ENCODE peak calls at places on chromosomes 1 and 21, in four cellular contexts. A is GM12878, R is HepG2, Y is K562. Z is an unnamed sample.
A peak's percentile ranks its signal among the peaks of the same experiment; 100 is the strongest.

GRCh38 chr1:94926365-94926914 is 470 bp downstream of the CNN3 start:
- DNase-seq in Y (no peak), A (no peak), R (peak; percentile 36), Z (peak; percentile 65)

GRCh38 chr1:22189619-22190018 is 46.7 kb upstream of the WNT4 start:
- DNase-seq in Y (no peak), R (no peak), A (no peak), Z (no peak)

GRCh38 chr1:48018799-48019198 is 21.6 kb upstream of the TRABD2B start:
- DNase-seq in A (no peak), Y (no peak), R (no peak), Z (no peak)

GRCh38 chr1:91750398-91750996 is 135.5 kb downstream of the TGFBR3 start:
- DNase-seq in A (no peak), R (no peak), Y (no peak), Z (no peak)

GRCh38 chr1:17205652-17206051 is 724 bp downstream of the PADI1 start:
- DNase-seq in Y (no peak), A (no peak), R (no peak), Z (no peak)

GRCh38 chr1:239261521-239261920 is 124.8 kb upstream of the CHRM3 start:
- DNase-seq in A (no peak), R (no peak), Y (no peak), Z (no peak)

GRCh38 chr1:234871710-234872262 is 256.9 kb downstream of the TOMM20 start:
- DNase-seq in A (no peak), Y (no peak), R (no peak), Z (no peak)

GRCh38 chr1:190312763-190313162 is 164.9 kb downstream of the BRINP3 start:
- DNase-seq in R (no peak), A (no peak), Y (no peak), Z (no peak)

GRCh38 chr1:49626474-49626873 is 397.3 kb downstream of the AGBL4 start:
- DNase-seq in A (no peak), Y (no peak), R (no peak), Z (no peak)

GRCh38 chr1:26768755-26769154 is 19.0 kb upstream of the PIGV start:
- DNase-seq in Y (no peak), R (no peak), A (no peak), Z (no peak)

GRCh38 chr1:226783202-226783601 is 44.1 kb upstream of the ITPKB start:
- DNase-seq in A (no peak), R (no peak), Y (no peak), Z (no peak)

GRCh38 chr1:160401487-160401805 is 1.1 kb downstream of the VANGL2 start:
- DNase-seq in Y (no peak), A (no peak), R (no peak), Z (no peak)

GRCh38 chr1:228206582-228207351 is 1.1 kb upstream of the OBSCN start:
- DNase-seq in A (no peak), Y (no peak), R (no peak), Z (no peak)
- TF ChIP-seq CBFB in A (no peak), Y (no peak), R (no peak), Z (no peak)

GRCh38 chr1:240503558-240503957 is 108.4 kb downstream of the GREM2 start:
- DNase-seq in A (no peak), Y (no peak), R (no peak), Z (no peak)

GRCh38 chr1:240498335-240498734 is 113.6 kb downstream of the GREM2 start:
- DNase-seq in Y (no peak), R (no peak), A (no peak), Z (no peak)

GRCh38 chr1:240500681-240501080 is 111.3 kb downstream of the GREM2 start:
- DNase-seq in Y (no peak), A (no peak), R (no peak), Z (no peak)

GRCh38 chr1:240499012-240499411 is 112.9 kb downstream of the GREM2 start:
- DNase-seq in Y (no peak), R (no peak), A (no peak), Z (no peak)

GRCh38 chr1:240501115-240501514 is 110.8 kb downstream of the GREM2 start:
- DNase-seq in Y (no peak), A (no peak), R (no peak), Z (no peak)
- TF ChIP-seq CBFB in Y (no peak), A (no peak), R (no peak), Z (no peak)

GRCh38 chr1:171122903-171123302 is 32.2 kb downstream of the FMO3 start:
- DNase-seq in Y (no peak), A (no peak), R (no peak), Z (no peak)

GRCh38 chr1:171128463-171128862 is 37.8 kb downstream of the FMO3 start:
- DNase-seq in Y (no peak), A (no peak), R (no peak), Z (no peak)

GRCh38 chr1:171126504-171126903 is 35.8 kb downstream of the FMO3 start:
- DNase-seq in R (no peak), A (no peak), Y (no peak), Z (no peak)

GRCh38 chr1:171122299-171122698 is 31.6 kb downstream of the FMO3 start:
- DNase-seq in A (no peak), R (no peak), Y (no peak), Z (no peak)

DNA sequence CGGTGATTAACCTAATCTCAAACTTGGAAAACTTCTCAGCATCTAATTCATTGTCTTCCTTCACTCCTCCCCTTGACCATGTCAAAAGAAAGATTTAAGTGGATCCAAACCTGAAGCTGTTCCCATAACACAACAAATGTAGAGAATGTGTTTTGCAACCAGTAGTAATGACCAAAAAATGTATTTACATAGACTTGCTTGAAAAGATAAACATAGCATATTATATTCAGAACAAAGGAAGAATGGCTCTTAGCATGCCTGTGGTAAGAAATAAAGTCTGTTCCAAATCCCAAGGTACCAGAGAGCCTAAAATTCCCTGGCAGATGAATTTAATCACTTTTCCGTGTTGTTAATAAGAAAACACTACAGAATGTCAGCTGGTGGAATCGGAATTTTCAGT is 36.8 kb downstream of the FMO3 start:
- DNase-seq in Y (no peak), A (no peak), R (no peak), Z (no peak)
- TF ChIP-seq CBFB in Y (no peak), A (no peak), R (no peak), Z (no peak)

DNA sequence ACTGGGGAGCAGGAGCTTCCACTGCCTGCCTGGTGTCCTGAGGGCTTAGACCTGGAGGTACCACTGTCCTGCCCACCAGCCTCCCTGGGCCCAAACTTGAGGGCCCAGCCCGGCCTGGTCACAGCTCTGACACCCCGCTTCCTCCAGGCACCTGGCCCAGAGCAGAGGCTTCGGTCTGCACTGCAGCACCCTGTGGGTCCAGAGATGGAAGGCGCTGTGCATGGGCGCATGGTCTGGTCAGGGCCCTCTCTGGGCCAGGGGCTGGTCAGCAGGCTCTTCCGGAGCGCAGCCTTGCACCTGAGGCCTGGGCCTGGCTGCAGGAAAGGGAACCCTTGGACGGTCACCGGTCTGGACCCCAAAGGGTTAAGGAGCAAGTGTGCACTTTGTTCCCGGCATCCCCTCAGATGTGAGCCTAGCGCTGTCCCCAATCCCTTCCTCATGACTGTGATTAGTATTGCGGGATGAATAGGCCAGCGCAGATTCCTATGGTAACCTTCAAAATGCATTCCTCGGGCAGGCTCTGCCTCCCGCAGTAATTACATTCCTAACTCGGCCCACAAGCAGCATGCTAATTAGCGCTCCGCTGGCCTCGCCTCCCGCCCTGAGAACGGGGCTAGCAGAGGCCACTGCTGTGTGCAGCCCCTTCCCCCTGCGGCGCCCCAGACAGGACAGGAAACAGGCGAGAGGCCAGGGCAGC is 36.3 kb downstream of the PRDM16 start:
- DNase-seq in Y (no peak), R (peak; percentile 38), A (no peak), Z (peak; percentile 82)
- TF ChIP-seq CBFB in Y (no peak), R (no peak), A (no peak), Z (no peak)

GRCh38 chr21:38267136-38267535 is 10.3 kb downstream of the KCNJ15 start:
- DNase-seq in R (no peak), Y (no peak), A (no peak), Z (no peak)

GRCh38 chr21:38264581-38264980 is 7.8 kb downstream of the KCNJ15 start:
- DNase-seq in A (no peak), R (no peak), Y (no peak), Z (no peak)

GRCh38 chr21:38268859-38269566 is 12.2 kb downstream of the KCNJ15 start:
- DNase-seq in A (no peak), Y (no peak), R (no peak), Z (no peak)

GRCh38 chr21:38267991-38268858 is 11.4 kb downstream of the KCNJ15 start:
- DNase-seq in Y (no peak), R (no peak), A (peak; percentile 68), Z (no peak)

DNA sequence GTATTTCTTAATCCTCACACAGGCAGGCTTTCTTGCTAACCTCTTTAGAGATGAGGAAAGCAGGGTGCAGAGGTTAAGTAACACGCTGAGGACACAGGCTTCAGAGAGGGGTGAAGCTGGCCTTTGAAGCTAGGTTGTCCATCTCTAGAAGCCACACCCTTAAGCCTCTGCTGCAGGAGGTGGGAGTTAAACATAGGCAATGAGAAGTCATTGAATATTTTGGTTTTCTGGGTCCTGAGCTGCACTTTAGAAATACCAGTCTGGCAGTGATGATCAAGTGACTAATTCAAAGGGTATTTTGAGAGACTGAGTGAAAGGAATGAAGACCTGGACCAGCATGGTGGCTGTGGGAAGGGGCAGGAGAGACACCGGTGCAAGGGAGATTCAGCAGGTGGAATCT is 9.9 kb downstream of the KCNJ15 start:
- DNase-seq in A (no peak), R (no peak), Y (no peak), Z (no peak)
- TF ChIP-seq CBFB in A (no peak), R (no peak), Y (no peak), Z (no peak)

DNA sequence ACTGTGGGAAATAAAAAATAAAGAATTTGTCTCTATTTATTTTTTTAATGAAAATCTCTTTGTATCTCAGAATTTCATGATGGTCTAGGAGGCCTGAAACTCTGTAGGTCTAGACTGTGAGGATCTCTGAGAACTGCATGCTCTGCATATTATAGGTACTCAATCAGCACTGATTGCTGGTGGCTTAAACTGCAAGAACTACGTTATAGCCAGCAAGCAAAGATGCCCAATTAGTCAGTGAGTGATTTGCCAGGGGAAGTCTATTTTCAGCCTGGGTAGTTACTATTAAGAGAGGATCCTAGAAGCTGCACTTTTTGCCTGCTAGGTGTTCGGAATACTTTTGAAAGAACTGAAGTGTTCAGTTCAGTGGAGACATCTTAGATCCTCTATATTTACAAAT is 87.4 kb downstream of the GPR52 start:
- DNase-seq in R (no peak), Y (no peak), A (no peak), Z (no peak)
- TF ChIP-seq CBFB in R (no peak), Y (no peak), A (no peak), Z (no peak)

GRCh38 chr1:41661428-41662060 is 177.1 kb upstream of the EDN2 start:
- DNase-seq in R (no peak), A (no peak), Y (no peak), Z (no peak)
- TF ChIP-seq CBFB in R (no peak), A (no peak), Y (no peak), Z (no peak)

DNA sequence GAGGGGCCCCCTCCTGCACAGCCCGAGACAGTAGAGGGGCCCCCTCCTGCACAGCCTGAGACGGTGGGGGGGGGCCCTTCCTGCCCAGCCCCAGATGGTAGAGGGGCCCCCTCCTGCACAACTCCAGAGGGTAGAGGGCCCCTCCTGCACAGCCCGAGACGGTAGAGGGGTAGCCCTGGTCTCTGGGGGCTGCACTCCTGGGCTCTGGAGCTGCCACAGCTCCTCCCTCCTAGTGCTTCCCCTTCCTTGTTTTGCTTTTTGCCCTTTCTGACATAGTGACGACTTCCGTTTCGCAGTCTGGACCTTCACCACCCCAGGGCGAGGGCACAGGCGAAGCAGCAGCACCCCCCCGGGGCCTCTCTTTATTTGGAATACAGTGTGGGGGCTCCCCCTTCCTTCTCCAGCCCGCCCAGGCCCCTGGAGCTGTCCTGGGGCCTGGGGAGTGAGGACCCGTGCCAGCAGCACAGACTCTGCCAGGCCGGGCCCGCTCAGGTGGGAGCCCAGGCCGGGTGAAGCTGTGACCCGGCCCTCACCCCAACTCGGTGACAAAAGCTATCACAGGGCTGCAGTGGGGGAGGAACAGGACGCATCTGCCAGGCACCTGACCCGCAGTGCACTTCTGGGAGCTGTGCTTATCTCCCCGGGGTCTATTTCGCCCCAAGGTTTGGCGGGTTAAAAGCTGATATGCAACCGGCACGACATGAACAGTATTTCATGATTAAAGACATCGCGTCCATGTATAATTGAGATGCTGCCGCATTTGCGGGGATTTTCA is 1.1 kb upstream of the PRXL2B start:
- DNase-seq in A (no peak), R (peak; percentile 63), Y (peak; percentile 83), Z (no peak)
- TF ChIP-seq CBFB in A (no peak), R (no peak), Y (no peak), Z (no peak)